ENCODE peak calls at places on chromosomes 16 and 17, in eight cellular contexts. One of them, this sample, is unnamed.

GRCh38 chr16:58123896-58124600 is 5.1 kb downstream of the CFAP20 start:
- DNase-seq in lower leg skin: no peak
- DNase-seq in tibial nerve: no peak
- DNase-seq in K562: no peak
- DNase-seq in adrenal gland: no peak
- DNase-seq in Peyer's patch: no peak
- DNase-seq in thyroid gland: no peak
- DNase-seq in right lobe of liver: no peak
- DNase-seq in this sample: no peak

GRCh38 chr16:80742331-80742730 is 62.1 kb downstream of the CDYL2 start:
- DNase-seq in lower leg skin: no peak
- DNase-seq in tibial nerve: no peak
- DNase-seq in K562: no peak
- DNase-seq in adrenal gland: no peak
- DNase-seq in Peyer's patch: no peak
- DNase-seq in thyroid gland: no peak
- DNase-seq in right lobe of liver: no peak
- DNase-seq in this sample: no peak

GRCh38 chr17:74387365-74388218 is 20.3 kb downstream of the GPR142 start:
- DNase-seq in lower leg skin: no peak
- DNase-seq in tibial nerve: no peak
- DNase-seq in K562: no peak
- DNase-seq in adrenal gland: no peak
- DNase-seq in Peyer's patch: no peak
- DNase-seq in thyroid gland: no peak
- DNase-seq in right lobe of liver: no peak
- DNase-seq in this sample: peak

GRCh38 chr16:24504467-24505345 is 34.7 kb upstream of the RBBP6 start:
- DNase-seq in lower leg skin: peak
- DNase-seq in tibial nerve: peak
- DNase-seq in K562: peak
- DNase-seq in adrenal gland: peak
- DNase-seq in Peyer's patch: peak
- DNase-seq in thyroid gland: peak
- DNase-seq in right lobe of liver: peak
- DNase-seq in this sample: peak

GRCh38 chr16:3907586-3907985 is 27.1 kb upstream of the CREBBP start:
- DNase-seq in lower leg skin: no peak
- DNase-seq in tibial nerve: no peak
- DNase-seq in K562: no peak
- DNase-seq in adrenal gland: no peak
- DNase-seq in Peyer's patch: no peak
- DNase-seq in thyroid gland: no peak
- DNase-seq in right lobe of liver: no peak
- DNase-seq in this sample: no peak

GRCh38 chr17:56937688-56938087 is 23.2 kb downstream of the COIL start:
- DNase-seq in lower leg skin: no peak
- DNase-seq in tibial nerve: no peak
- DNase-seq in K562: peak
- DNase-seq in adrenal gland: no peak
- DNase-seq in Peyer's patch: no peak
- DNase-seq in thyroid gland: no peak
- DNase-seq in right lobe of liver: no peak
- DNase-seq in this sample: no peak

GRCh38 chr16:50335198-50335958 is 33.4 kb downstream of the BRD7 start:
- DNase-seq in lower leg skin: no peak
- DNase-seq in tibial nerve: no peak
- DNase-seq in K562: peak
- DNase-seq in adrenal gland: no peak
- DNase-seq in Peyer's patch: no peak
- DNase-seq in thyroid gland: no peak
- DNase-seq in right lobe of liver: no peak
- DNase-seq in this sample: no peak

GRCh38 chr17:37322826-37323561 is 52.8 kb upstream of the C17orf78 start:
- DNase-seq in lower leg skin: no peak
- DNase-seq in tibial nerve: no peak
- DNase-seq in K562: no peak
- DNase-seq in adrenal gland: no peak
- DNase-seq in Peyer's patch: no peak
- DNase-seq in thyroid gland: no peak
- DNase-seq in right lobe of liver: no peak
- DNase-seq in this sample: no peak

GRCh38 chr17:78383725-78384471 is 5.4 kb downstream of the PGS1 start:
- DNase-seq in lower leg skin: peak
- DNase-seq in tibial nerve: peak
- DNase-seq in K562: no peak
- DNase-seq in adrenal gland: peak
- DNase-seq in Peyer's patch: peak
- DNase-seq in thyroid gland: peak
- DNase-seq in right lobe of liver: peak
- DNase-seq in this sample: peak

GRCh38 chr16:74568961-74569631 is 37.8 kb downstream of the GLG1 start:
- DNase-seq in lower leg skin: no peak
- DNase-seq in tibial nerve: no peak
- DNase-seq in K562: no peak
- DNase-seq in adrenal gland: no peak
- DNase-seq in Peyer's patch: no peak
- DNase-seq in thyroid gland: no peak
- DNase-seq in right lobe of liver: no peak
- DNase-seq in this sample: no peak

GRCh38 chr16:80674884-80675283 is 129.5 kb downstream of the CDYL2 start:
- DNase-seq in lower leg skin: peak
- DNase-seq in tibial nerve: no peak
- DNase-seq in K562: no peak
- DNase-seq in adrenal gland: no peak
- DNase-seq in Peyer's patch: no peak
- DNase-seq in thyroid gland: no peak
- DNase-seq in right lobe of liver: no peak
- DNase-seq in this sample: no peak

GRCh38 chr16:76081936-76082335 is 195.3 kb upstream of the CNTNAP4 start:
- DNase-seq in lower leg skin: no peak
- DNase-seq in tibial nerve: no peak
- DNase-seq in K562: no peak
- DNase-seq in adrenal gland: no peak
- DNase-seq in Peyer's patch: no peak
- DNase-seq in thyroid gland: no peak
- DNase-seq in right lobe of liver: no peak
- DNase-seq in this sample: no peak

GRCh38 chr16:89378947-89379771 is 111.2 kb downstream of the ANKRD11 start:
- DNase-seq in lower leg skin: no peak
- DNase-seq in tibial nerve: no peak
- DNase-seq in K562: no peak
- DNase-seq in adrenal gland: no peak
- DNase-seq in Peyer's patch: no peak
- DNase-seq in thyroid gland: peak
- DNase-seq in right lobe of liver: no peak
- DNase-seq in this sample: no peak

GRCh38 chr17:4693416-4693815 is 10.5 kb downstream of the PELP1 start:
- DNase-seq in lower leg skin: no peak
- DNase-seq in tibial nerve: no peak
- DNase-seq in K562: no peak
- DNase-seq in adrenal gland: no peak
- DNase-seq in Peyer's patch: no peak
- DNase-seq in thyroid gland: no peak
- DNase-seq in right lobe of liver: no peak
- DNase-seq in this sample: no peak

GRCh38 chr17:82200743-82201497 is 11.7 kb downstream of the CCDC57 start:
- DNase-seq in lower leg skin: no peak
- DNase-seq in tibial nerve: no peak
- DNase-seq in K562: peak
- DNase-seq in adrenal gland: no peak
- DNase-seq in Peyer's patch: no peak
- DNase-seq in thyroid gland: no peak
- DNase-seq in right lobe of liver: no peak
- DNase-seq in this sample: no peak

GRCh38 chr17:1107777-1108559 is 71.8 kb downstream of the ABR start:
- DNase-seq in lower leg skin: no peak
- DNase-seq in tibial nerve: no peak
- DNase-seq in K562: no peak
- DNase-seq in adrenal gland: no peak
- DNase-seq in Peyer's patch: peak
- DNase-seq in thyroid gland: no peak
- DNase-seq in right lobe of liver: no peak
- DNase-seq in this sample: no peak

GRCh38 chr16:4272114-4272954 is 489 bp downstream of the TFAP4 start:
- DNase-seq in lower leg skin: no peak
- DNase-seq in tibial nerve: no peak
- DNase-seq in K562: peak
- DNase-seq in adrenal gland: peak
- DNase-seq in Peyer's patch: peak
- DNase-seq in thyroid gland: peak
- DNase-seq in right lobe of liver: peak
- DNase-seq in this sample: peak

GRCh38 chr16:4213721-4214120 is 28.2 kb downstream of the SRL start:
- DNase-seq in lower leg skin: no peak
- DNase-seq in tibial nerve: no peak
- DNase-seq in K562: no peak
- DNase-seq in adrenal gland: no peak
- DNase-seq in Peyer's patch: peak
- DNase-seq in thyroid gland: peak
- DNase-seq in right lobe of liver: no peak
- DNase-seq in this sample: no peak

GRCh38 chr16:85005278-85006069 is 5.9 kb downstream of the ZDHHC7 start:
- DNase-seq in lower leg skin: peak
- DNase-seq in tibial nerve: peak
- DNase-seq in K562: no peak
- DNase-seq in adrenal gland: no peak
- DNase-seq in Peyer's patch: no peak
- DNase-seq in thyroid gland: no peak
- DNase-seq in right lobe of liver: no peak
- DNase-seq in this sample: no peak

DNA sequence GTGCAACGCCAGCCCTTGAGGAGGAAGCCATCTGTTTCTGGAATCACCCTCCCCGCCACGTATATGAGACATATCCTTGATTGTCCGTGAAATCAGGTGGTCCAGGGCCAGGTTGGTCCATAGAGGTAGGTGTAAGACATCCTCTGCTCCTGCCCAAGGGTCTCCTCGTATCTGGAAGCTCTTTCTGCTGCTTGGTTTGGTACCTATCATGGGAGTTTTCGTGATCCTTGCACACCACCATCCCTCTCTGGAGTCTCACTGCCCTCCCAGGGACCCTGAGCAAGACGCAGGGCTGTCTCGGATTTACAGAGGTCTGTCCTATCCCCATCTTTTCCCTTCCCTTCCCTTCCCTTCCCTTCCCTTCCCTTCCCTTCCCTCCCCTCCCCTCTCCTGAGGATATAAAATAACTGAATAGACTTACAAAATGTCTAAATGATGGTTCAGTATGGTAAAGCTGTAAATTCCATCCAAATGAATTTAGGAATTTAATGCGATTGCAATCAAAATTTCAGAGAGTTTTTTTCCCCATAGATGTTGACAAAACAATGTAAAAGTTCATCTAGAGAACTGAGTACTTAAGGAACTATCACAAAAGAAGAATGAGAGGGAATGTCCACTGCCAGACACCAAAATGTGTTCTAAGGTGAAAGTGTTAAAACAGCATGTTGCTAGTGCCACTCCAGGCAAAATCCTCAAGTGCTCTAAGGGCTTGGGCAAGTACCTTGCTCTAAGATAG is 2.0 kb upstream of the CCDC42 start:
- DNase-seq in lower leg skin: no peak
- DNase-seq in tibial nerve: no peak
- DNase-seq in K562: no peak
- DNase-seq in adrenal gland: no peak
- DNase-seq in Peyer's patch: no peak
- DNase-seq in thyroid gland: no peak
- DNase-seq in right lobe of liver: no peak
- DNase-seq in this sample: no peak
- TF ChIP-seq POLR2A in lower leg skin: no peak
- TF ChIP-seq POLR2A in tibial nerve: no peak
- TF ChIP-seq POLR2A in K562: no peak
- TF ChIP-seq POLR2A in adrenal gland: no peak
- TF ChIP-seq POLR2A in Peyer's patch: no peak
- TF ChIP-seq POLR2A in thyroid gland: no peak
- TF ChIP-seq POLR2A in right lobe of liver: no peak
- TF ChIP-seq POLR2A in this sample: no peak

DNA sequence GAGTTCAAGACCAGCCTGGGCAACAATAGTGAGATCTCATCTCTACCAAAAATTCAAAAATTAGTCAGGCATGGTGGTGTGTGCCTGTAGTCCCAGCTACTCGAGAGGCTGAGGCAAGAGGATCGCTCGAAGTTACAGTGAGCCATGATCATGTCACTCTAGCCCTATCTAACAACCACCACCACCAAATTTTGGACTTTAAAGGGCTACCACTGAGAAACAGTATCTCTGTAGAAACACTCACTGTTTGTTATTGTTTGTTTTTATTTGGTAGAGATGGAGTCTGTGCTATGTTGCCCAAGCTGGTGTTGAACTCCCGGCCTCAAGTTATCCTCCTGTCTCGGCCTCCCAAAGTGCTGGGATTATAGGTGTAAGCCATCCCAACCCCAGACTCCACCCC is 1.3 kb upstream of the UBALD2 start:
- DNase-seq in lower leg skin: no peak
- DNase-seq in tibial nerve: no peak
- DNase-seq in K562: no peak
- DNase-seq in adrenal gland: no peak
- DNase-seq in Peyer's patch: no peak
- DNase-seq in thyroid gland: no peak
- DNase-seq in right lobe of liver: no peak
- DNase-seq in this sample: no peak
- TF ChIP-seq POLR2A in lower leg skin: no peak
- TF ChIP-seq POLR2A in tibial nerve: no peak
- TF ChIP-seq POLR2A in K562: no peak
- TF ChIP-seq POLR2A in adrenal gland: no peak
- TF ChIP-seq POLR2A in Peyer's patch: no peak
- TF ChIP-seq POLR2A in thyroid gland: no peak
- TF ChIP-seq POLR2A in right lobe of liver: no peak
- TF ChIP-seq POLR2A in this sample: no peak

GRCh38 chr16:54286330-54287017 is at the start of gene IRX3:
- DNase-seq in lower leg skin: peak
- DNase-seq in tibial nerve: peak
- DNase-seq in K562: no peak
- DNase-seq in adrenal gland: peak
- DNase-seq in Peyer's patch: peak
- DNase-seq in thyroid gland: peak
- DNase-seq in right lobe of liver: peak
- DNase-seq in this sample: peak
- TF ChIP-seq POLR2A in lower leg skin: no peak
- TF ChIP-seq POLR2A in tibial nerve: no peak
- TF ChIP-seq POLR2A in K562: no peak
- TF ChIP-seq POLR2A in adrenal gland: no peak
- TF ChIP-seq POLR2A in Peyer's patch: no peak
- TF ChIP-seq POLR2A in thyroid gland: peak
- TF ChIP-seq POLR2A in right lobe of liver: no peak
- TF ChIP-seq POLR2A in this sample: peak

DNA sequence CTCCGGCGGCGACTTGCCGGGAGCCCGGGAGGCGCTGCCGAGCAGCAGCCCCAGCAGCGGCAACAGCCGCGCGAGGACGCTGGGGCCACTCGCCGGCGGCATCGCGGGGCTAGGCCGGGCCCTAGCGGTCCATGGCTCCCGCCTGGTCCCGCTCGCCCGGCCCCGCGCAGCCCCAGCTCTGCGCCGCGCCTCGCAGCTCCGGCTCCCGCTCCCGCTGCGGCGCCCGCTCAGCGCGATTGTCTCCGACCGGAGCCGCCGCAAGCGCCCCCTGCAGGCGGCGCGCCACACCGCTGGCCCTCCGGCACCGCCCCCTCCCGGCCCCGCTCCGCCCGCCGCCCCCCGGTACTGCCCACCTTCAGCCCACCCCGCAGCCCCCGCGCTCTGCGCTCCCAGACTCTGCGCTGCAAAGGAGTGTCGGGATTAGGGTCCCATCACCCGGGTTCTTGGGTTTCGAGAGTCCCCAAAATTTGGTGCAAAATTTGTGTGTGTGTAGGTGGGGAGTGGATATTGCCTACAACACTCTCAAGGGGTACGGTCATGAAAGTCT is at the start of gene FAM171A2:
- DNase-seq in lower leg skin: no peak
- DNase-seq in tibial nerve: no peak
- DNase-seq in K562: peak
- DNase-seq in adrenal gland: no peak
- DNase-seq in Peyer's patch: no peak
- DNase-seq in thyroid gland: peak
- DNase-seq in right lobe of liver: peak
- DNase-seq in this sample: peak
- TF ChIP-seq POLR2A in lower leg skin: no peak
- TF ChIP-seq POLR2A in tibial nerve: no peak
- TF ChIP-seq POLR2A in K562: no peak
- TF ChIP-seq POLR2A in adrenal gland: peak
- TF ChIP-seq POLR2A in Peyer's patch: no peak
- TF ChIP-seq POLR2A in thyroid gland: no peak
- TF ChIP-seq POLR2A in right lobe of liver: no peak
- TF ChIP-seq POLR2A in this sample: peak

This sample was measured in NB4.